ENCODE peak calls at places on chromosomes 1 and 21, in nine cellular contexts. S, M, Z, Y, L, E, O, V and G are unnamed samples.

GRCh38 chr1:2529776-2530500 is at the start of gene HES5:
- DNase-seq in S (peak), M (no peak), Z (no peak), Y (no peak), L (no peak), E (no peak), O (peak), V (no peak), G (no peak)

GRCh38 chr1:24888061-24888970 is 41.8 kb downstream of the RUNX3 start:
- DNase-seq in S (no peak), M (no peak), Z (no peak), Y (no peak), L (no peak), E (peak), O (no peak), V (no peak), G (peak)

GRCh38 chr1:154325583-154326545 is 539 bp downstream of the ATP8B2 start:
- DNase-seq in S (peak), M (peak), Z (peak), Y (no peak), L (peak), E (peak), O (peak), V (peak), G (peak)

GRCh38 chr1:7281821-7282220 is 489.3 kb upstream of the VAMP3 start:
- DNase-seq in S (no peak), M (peak), Z (peak), Y (no peak), L (no peak), E (no peak), O (no peak), V (peak), G (no peak)

GRCh38 chr1:235124111-235124510 is 4.5 kb downstream of the TOMM20 start:
- DNase-seq in S (no peak), M (no peak), Z (no peak), Y (no peak), L (no peak), E (no peak), O (no peak), V (no peak), G (no peak)

GRCh38 chr1:218660678-218661053 is 315.5 kb downstream of the TGFB2 start:
- DNase-seq in S (no peak), M (peak), Z (peak), Y (no peak), L (no peak), E (no peak), O (no peak), V (peak), G (no peak)

GRCh38 chr1:175497501-175497900 is 245.9 kb downstream of the TNR start:
- DNase-seq in S (no peak), M (no peak), Z (no peak), Y (no peak), L (no peak), E (no peak), O (no peak), V (no peak), G (no peak)

GRCh38 chr1:235637756-235638155 is 11.8 kb downstream of the GNG4 start:
- DNase-seq in S (no peak), M (no peak), Z (no peak), Y (no peak), L (no peak), E (peak), O (no peak), V (no peak), G (no peak)

GRCh38 chr1:240941706-240942370 is 329.9 kb upstream of the GREM2 start:
- DNase-seq in S (no peak), M (no peak), Z (no peak), Y (no peak), L (no peak), E (no peak), O (no peak), V (no peak), G (no peak)

GRCh38 chr1:226827458-226827857 is 43.0 kb upstream of the PSEN2 start:
- DNase-seq in S (peak), M (no peak), Z (no peak), Y (no peak), L (no peak), E (peak), O (peak), V (no peak), G (peak)

GRCh38 chr1:72086394-72086793 is 195.9 kb downstream of the NEGR1 start:
- DNase-seq in S (no peak), M (no peak), Z (no peak), Y (no peak), L (no peak), E (no peak), O (no peak), V (no peak), G (no peak)

GRCh38 chr1:220235462-220235861 is 36.8 kb downstream of the RAB3GAP2 start:
- DNase-seq in S (no peak), M (no peak), Z (no peak), Y (no peak), L (no peak), E (no peak), O (no peak), V (no peak), G (no peak)

GRCh38 chr1:93710949-93711591 is 29.4 kb upstream of the BCAR3 start:
- DNase-seq in S (no peak), M (no peak), Z (no peak), Y (no peak), L (no peak), E (no peak), O (no peak), V (no peak), G (no peak)

GRCh38 chr1:44688760-44689446 is 14.4 kb downstream of the ARMH1 start:
- DNase-seq in S (no peak), M (peak), Z (no peak), Y (no peak), L (no peak), E (peak), O (no peak), V (no peak), G (no peak)

GRCh38 chr1:204130178-204130577 is 21.7 kb downstream of the ETNK2 start:
- DNase-seq in S (no peak), M (no peak), Z (no peak), Y (no peak), L (no peak), E (no peak), O (no peak), V (no peak), G (no peak)

GRCh38 chr1:54110991-54111390 is 41.8 kb downstream of the CDCP2 start:
- DNase-seq in S (no peak), M (no peak), Z (no peak), Y (no peak), L (no peak), E (peak), O (no peak), V (no peak), G (no peak)

GRCh38 chr1:62294211-62294610 is 25.0 kb downstream of the KANK4 start:
- DNase-seq in S (no peak), M (no peak), Z (peak), Y (no peak), L (no peak), E (no peak), O (no peak), V (no peak), G (no peak)

GRCh38 chr1:167084739-167085138 is 5.4 kb downstream of the GPA33 start:
- DNase-seq in S (no peak), M (no peak), Z (no peak), Y (no peak), L (no peak), E (no peak), O (no peak), V (no peak), G (no peak)

GRCh38 chr21:45026833-45027232 is 47.5 kb upstream of the ADARB1 start:
- DNase-seq in S (no peak), M (no peak), Z (no peak), Y (no peak), L (no peak), E (no peak), O (no peak), V (no peak), G (peak)

GRCh38 chr1:176032040-176032645 is 174.9 kb downstream of the COP1 start:
- DNase-seq in S (no peak), M (no peak), Z (no peak), Y (no peak), L (no peak), E (no peak), O (no peak), V (no peak), G (no peak)

GRCh38 chr1:8464987-8465386 is 147.1 kb downstream of the SLC45A1 start:
- DNase-seq in S (no peak), M (peak), Z (no peak), Y (no peak), L (no peak), E (no peak), O (no peak), V (no peak), G (no peak)

GRCh38 chr1:27970401-27970800 is 10.6 kb downstream of the XKR8 start:
- DNase-seq in S (no peak), M (peak), Z (peak), Y (no peak), L (no peak), E (no peak), O (no peak), V (no peak), G (no peak)

GRCh38 chr1:161209790-161210409 is 5.2 kb upstream of the FCER1G start:
- DNase-seq in S (peak), M (peak), Z (peak), Y (peak), L (peak), E (no peak), O (peak), V (peak), G (peak)

GRCh38 chr1:17277511-17278159 is 28.7 kb downstream of the PADI3 start:
- DNase-seq in S (no peak), M (no peak), Z (no peak), Y (no peak), L (no peak), E (no peak), O (no peak), V (no peak), G (no peak)

GRCh38 chr1:94285026-94285654 is 47.8 kb upstream of the ARHGAP29 start:
- DNase-seq in S (no peak), M (no peak), Z (peak), Y (no peak), L (no peak), E (no peak), O (no peak), V (peak), G (no peak)

GRCh38 chr1:26768755-26769154 is 19.0 kb upstream of the PIGV start:
- DNase-seq in S (no peak), M (peak), Z (peak), Y (no peak), L (no peak), E (no peak), O (no peak), V (peak), G (no peak)

GRCh38 chr1:199780948-199781347 is 246.6 kb upstream of the NR5A2 start:
- DNase-seq in S (no peak), M (peak), Z (peak), Y (no peak), L (no peak), E (no peak), O (no peak), V (peak), G (no peak)

GRCh38 chr1:151165281-151165737 is 393 bp downstream of the LYSMD1 start:
- DNase-seq in S (peak), M (peak), Z (peak), Y (no peak), L (no peak), E (no peak), O (peak), V (peak), G (peak)

GRCh38 chr1:116945421-116945820 is 35.7 kb downstream of the PTGFRN start:
- DNase-seq in S (no peak), M (no peak), Z (no peak), Y (no peak), L (no peak), E (no peak), O (no peak), V (no peak), G (no peak)

GRCh38 chr1:2925923-2926322 is 95.3 kb upstream of the ACTRT2 start:
- DNase-seq in S (peak), M (no peak), Z (no peak), Y (no peak), L (no peak), E (no peak), O (no peak), V (no peak), G (peak)